ENCODE peak calls at places on chromosomes 6 and 20, in ten cellular contexts. C, F, S, G, L, Q, B, X, T and E are unnamed samples.

GRCh38 chr6:121430514-121431460 is 4.7 kb upstream of the GJA1 start:
- DNase-seq in C (no peak), F (no peak), S (peak), G (no peak), L (no peak), Q (peak), B (peak), X (peak), T (no peak), E (no peak)

GRCh38 chr6:33295621-33296369 is 2.9 kb downstream of the RGL2 start:
- DNase-seq in C (no peak), F (no peak), S (no peak), G (no peak), L (peak), Q (no peak), B (no peak), X (no peak), T (no peak), E (no peak)

GRCh38 chr20:23245553-23246128 is 105.0 kb upstream of the NXT1 start:
- DNase-seq in C (peak), F (no peak), S (peak), G (peak), L (peak), Q (peak), B (peak), X (peak), T (no peak), E (no peak)

GRCh38 chr20:57103146-57103800 is 163.2 kb downstream of the BMP7 start:
- DNase-seq in C (no peak), F (no peak), S (no peak), G (no peak), L (no peak), Q (no peak), B (no peak), X (no peak), T (no peak), E (no peak)

GRCh38 chr6:105949939-105950582 is 136.1 kb upstream of the PRDM1 start:
- DNase-seq in C (no peak), F (no peak), S (no peak), G (no peak), L (no peak), Q (no peak), B (no peak), X (no peak), T (no peak), E (no peak)

GRCh38 chr6:22068561-22069346 is 228.1 kb downstream of the PRL start:
- DNase-seq in C (no peak), F (no peak), S (no peak), G (no peak), L (no peak), Q (no peak), B (no peak), X (no peak), T (no peak), E (no peak)

GRCh38 chr6:134111062-134111677 is 58.7 kb upstream of the SLC2A12 start:
- DNase-seq in C (no peak), F (peak), S (peak), G (no peak), L (no peak), Q (peak), B (peak), X (peak), T (peak), E (peak)

GRCh38 chr20:40251284-40251932 is 437.6 kb downstream of the MAFB start:
- DNase-seq in C (no peak), F (peak), S (peak), G (no peak), L (no peak), Q (peak), B (peak), X (peak), T (peak), E (no peak)

GRCh38 chr20:33687370-33687915 is 1.3 kb upstream of the E2F1 start:
- DNase-seq in C (no peak), F (no peak), S (no peak), G (no peak), L (no peak), Q (peak), B (no peak), X (no peak), T (peak), E (no peak)

GRCh38 chr20:20796766-20797415 is 84.4 kb upstream of the RALGAPA2 start:
- DNase-seq in C (no peak), F (no peak), S (no peak), G (no peak), L (no peak), Q (no peak), B (no peak), X (no peak), T (no peak), E (no peak)

GRCh38 chr6:70819715-70820114 is 137.1 kb downstream of the B3GAT2 start:
- DNase-seq in C (no peak), F (no peak), S (no peak), G (no peak), L (no peak), Q (no peak), B (no peak), X (peak), T (no peak), E (no peak)

GRCh38 chr6:169282043-169282442 is 28.4 kb upstream of the THBS2 start:
- DNase-seq in C (no peak), F (no peak), S (no peak), G (no peak), L (no peak), Q (no peak), B (no peak), X (no peak), T (no peak), E (no peak)

GRCh38 chr20:43669332-43669731 is 2.4 kb downstream of the MYBL2 start:
- DNase-seq in C (no peak), F (no peak), S (peak), G (no peak), L (no peak), Q (peak), B (no peak), X (peak), T (peak), E (no peak)

GRCh38 chr20:50790651-50791277 is 4.1 kb upstream of the BCAS4 start:
- DNase-seq in C (peak), F (peak), S (peak), G (peak), L (peak), Q (peak), B (peak), X (peak), T (peak), E (peak)

GRCh38 chr6:151240861-151241642 is 1.3 kb downstream of the AKAP12 start:
- DNase-seq in C (peak), F (peak), S (peak), G (peak), L (peak), Q (peak), B (peak), X (peak), T (peak), E (no peak)

GRCh38 chr6:74931567-74931966 is 274.3 kb downstream of the COL12A1 start:
- DNase-seq in C (no peak), F (peak), S (no peak), G (no peak), L (no peak), Q (peak), B (no peak), X (peak), T (peak), E (no peak)

GRCh38 chr6:74932214-74932923 is 273.5 kb downstream of the COL12A1 start:
- DNase-seq in C (no peak), F (no peak), S (no peak), G (no peak), L (no peak), Q (no peak), B (peak), X (no peak), T (no peak), E (no peak)

GRCh38 chr6:74925683-74926082 is 280.2 kb downstream of the COL12A1 start:
- DNase-seq in C (no peak), F (no peak), S (no peak), G (no peak), L (no peak), Q (no peak), B (no peak), X (no peak), T (no peak), E (no peak)

GRCh38 chr6:74928203-74928602 is 277.6 kb downstream of the COL12A1 start:
- DNase-seq in C (no peak), F (no peak), S (no peak), G (no peak), L (no peak), Q (no peak), B (no peak), X (no peak), T (no peak), E (no peak)

DNA sequence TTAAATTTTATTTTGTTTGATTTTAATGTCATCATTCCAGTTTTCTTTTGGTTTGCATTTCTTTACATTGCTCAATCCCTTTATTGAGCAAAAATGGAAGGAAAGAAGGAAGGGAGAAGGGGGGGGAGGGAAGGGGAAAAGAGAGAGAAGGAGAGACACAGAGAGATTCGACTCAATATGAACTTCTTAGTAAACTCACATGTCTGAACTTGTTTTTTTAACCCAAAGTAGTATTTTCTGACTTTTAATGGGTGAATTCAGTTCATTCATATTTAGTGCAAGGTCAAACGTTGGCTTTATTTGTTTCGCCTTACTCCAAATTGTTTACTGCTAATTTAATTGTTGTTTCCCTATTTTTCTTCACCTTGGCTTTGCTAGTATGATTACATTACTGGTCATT is 278.6 kb downstream of the COL12A1 start:
- DNase-seq in C (no peak), F (no peak), S (no peak), G (no peak), L (no peak), Q (no peak), B (no peak), X (no peak), T (no peak), E (no peak)
- H3K4me3 ChIP-seq in C (no peak), F (no peak), S (no peak), G (no peak), L (no peak), Q (no peak), B (no peak), X (no peak), T (no peak), E (no peak)

DNA sequence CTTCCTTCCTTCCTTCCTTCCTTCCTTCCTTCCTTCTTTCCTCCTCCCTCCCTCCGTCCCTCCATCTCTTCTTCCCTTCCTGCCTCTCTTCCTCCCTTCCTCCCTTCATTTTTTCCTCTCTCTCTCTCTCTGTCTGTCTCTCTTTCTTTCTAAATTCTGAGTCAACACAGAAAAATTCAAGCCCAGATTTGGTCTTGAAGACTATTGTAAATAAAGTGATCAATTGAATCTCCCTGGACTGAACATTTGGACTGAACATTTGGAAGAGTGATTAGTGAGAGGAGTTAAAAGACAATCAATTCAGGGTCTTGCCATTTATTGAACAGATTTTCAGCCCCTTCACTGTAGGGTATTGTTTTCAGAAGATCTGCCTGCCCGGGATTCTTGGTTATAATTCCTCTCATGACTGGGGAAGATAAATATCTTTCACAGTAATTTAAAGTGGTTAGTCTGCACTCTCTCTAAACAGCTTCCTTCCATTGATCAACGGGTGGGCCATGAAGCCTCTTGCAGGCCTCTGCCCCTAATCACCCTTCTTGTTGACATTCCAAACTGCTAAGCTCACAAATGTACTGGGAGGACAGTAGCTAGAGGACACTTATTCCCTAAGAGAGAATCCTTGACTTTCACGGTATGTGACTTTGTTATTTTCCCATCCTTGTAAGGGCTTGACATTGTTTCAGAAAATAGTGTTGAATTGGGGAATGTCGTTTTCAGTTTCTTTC is 101.7 kb upstream of the BMP2 start:
- DNase-seq in C (no peak), F (no peak), S (no peak), G (no peak), L (no peak), Q (no peak), B (peak), X (no peak), T (no peak), E (no peak)
- H3K4me3 ChIP-seq in C (no peak), F (no peak), S (no peak), G (no peak), L (no peak), Q (no peak), B (no peak), X (no peak), T (no peak), E (no peak)

GRCh38 chr20:63696311-63696627 is 183 bp upstream of the TNFRSF6B start:
- DNase-seq in C (no peak), F (no peak), S (peak), G (no peak), L (no peak), Q (no peak), B (peak), X (peak), T (no peak), E (no peak)
- H3K4me3 ChIP-seq in C (peak), F (peak), S (no peak), G (peak), L (no peak), Q (peak), B (no peak), X (peak), T (peak), E (no peak)

GRCh38 chr6:34964564-34964963 is 75.5 kb downstream of the ANKS1A start:
- DNase-seq in C (no peak), F (no peak), S (no peak), G (no peak), L (no peak), Q (peak), B (no peak), X (no peak), T (no peak), E (no peak)
- H3K4me3 ChIP-seq in C (no peak), F (no peak), S (no peak), G (no peak), L (no peak), Q (no peak), B (no peak), X (no peak), T (no peak), E (no peak)

DNA sequence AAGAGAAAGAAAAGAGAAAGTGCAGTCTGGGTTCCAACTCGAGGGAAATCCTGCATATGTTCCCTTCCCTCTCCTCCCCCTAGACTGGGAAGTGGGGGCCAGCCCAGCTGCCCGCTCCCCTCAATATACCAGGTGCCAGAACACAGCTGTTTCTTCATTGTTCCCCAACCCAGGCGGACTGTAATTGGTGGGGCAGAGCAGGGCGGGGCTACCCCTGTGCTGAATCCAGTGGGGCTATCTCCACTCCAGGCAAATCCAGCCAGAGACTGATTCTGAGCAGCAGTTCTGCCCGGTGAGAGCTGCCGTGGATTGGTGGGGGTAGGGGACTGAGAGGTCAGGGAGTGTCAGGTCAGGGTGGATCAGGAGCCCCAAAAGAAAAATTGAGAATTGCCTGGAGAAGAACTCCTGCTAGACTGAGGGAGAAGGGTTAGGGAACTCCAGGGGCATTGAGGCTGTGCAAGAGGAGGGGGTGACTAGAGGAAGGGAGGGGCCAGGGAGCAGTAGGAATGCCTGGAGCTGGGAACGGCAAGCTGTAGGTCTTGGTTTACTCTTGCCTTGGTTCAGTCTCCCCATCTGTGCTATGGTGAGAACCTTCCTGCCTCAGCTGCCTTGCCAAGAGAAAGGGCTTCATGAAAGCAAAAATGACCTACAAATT is at the start of gene MYMX:
- DNase-seq in C (no peak), F (no peak), S (peak), G (peak), L (peak), Q (no peak), B (no peak), X (no peak), T (no peak), E (no peak)
- H3K4me3 ChIP-seq in C (no peak), F (no peak), S (no peak), G (peak), L (no peak), Q (no peak), B (no peak), X (no peak), T (no peak), E (no peak)

GRCh38 chr20:5168582-5169396 is 42.0 kb downstream of the CDS2 start:
- DNase-seq in C (no peak), F (no peak), S (no peak), G (peak), L (no peak), Q (peak), B (no peak), X (peak), T (no peak), E (no peak)
- H3K4me3 ChIP-seq in C (peak), F (no peak), S (no peak), G (no peak), L (no peak), Q (no peak), B (no peak), X (no peak), T (no peak), E (no peak)

GRCh38 chr6:75581231-75581630 is 20.4 kb upstream of the SENP6 start:
- DNase-seq in C (no peak), F (no peak), S (no peak), G (no peak), L (no peak), Q (no peak), B (no peak), X (no peak), T (no peak), E (no peak)

GRCh38 chr6:75579951-75580350 is 21.7 kb upstream of the SENP6 start:
- DNase-seq in C (no peak), F (no peak), S (no peak), G (no peak), L (no peak), Q (no peak), B (no peak), X (peak), T (no peak), E (no peak)
- H3K4me3 ChIP-seq in C (no peak), F (no peak), S (no peak), G (no peak), L (no peak), Q (no peak), B (no peak), X (no peak), T (no peak), E (no peak)

DNA sequence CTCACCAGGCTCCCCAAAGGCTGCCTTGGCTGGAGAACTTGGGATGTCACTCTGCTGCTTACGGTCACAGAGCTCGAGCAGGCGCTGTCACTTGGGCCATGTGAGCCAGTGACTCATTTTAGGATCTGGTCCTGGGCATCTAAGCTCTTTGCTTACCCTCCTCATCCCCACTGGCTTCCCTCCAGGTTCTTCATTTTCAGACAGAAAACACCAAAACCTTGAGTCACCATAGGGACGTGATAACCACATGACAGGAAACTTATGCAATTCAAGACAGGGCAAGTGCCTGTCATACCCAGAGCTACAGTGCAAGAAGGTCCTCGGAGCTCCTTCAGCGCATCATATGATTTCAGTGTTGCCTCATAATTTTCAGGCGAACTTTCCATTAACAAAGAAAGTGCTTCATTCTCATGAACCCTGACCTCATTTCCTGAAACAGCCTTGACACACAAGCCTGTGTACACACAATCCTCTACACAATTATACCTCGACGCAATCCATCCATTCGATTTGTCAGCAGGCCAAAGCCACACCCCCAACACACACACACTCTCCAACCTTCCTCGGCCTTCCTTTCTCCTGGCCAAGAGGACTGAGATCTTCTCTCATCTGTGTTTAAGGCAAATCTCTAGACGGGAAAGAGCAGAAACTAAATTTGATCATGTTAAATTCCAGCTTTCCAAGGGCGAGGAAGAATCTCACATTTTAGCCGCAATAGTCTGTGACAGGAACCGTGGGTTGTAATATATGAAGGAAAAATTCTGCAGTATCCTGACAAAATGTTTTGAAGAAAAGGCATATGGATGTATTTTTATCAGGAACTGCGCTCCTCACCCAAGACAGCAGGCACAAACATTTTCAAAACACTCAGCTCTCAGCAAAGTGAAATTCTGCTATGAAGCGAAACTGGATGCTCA is 25.3 kb downstream of the TBC1D7 start:
- DNase-seq in C (peak), F (peak), S (peak), G (peak), L (no peak), Q (peak), B (no peak), X (peak), T (peak), E (peak)
- H3K4me3 ChIP-seq in C (peak), F (no peak), S (no peak), G (peak), L (no peak), Q (no peak), B (no peak), X (no peak), T (no peak), E (no peak)